ENCODE peak calls at places on chromosomes 11 and 22, in four cellular contexts. One of them, this sample, is unnamed.

GRCh38 chr11:28140689-28141455 is 32.7 kb downstream of the METTL15 start:
- DNase-seq in NCI-H510A treated with DMSO at 0.1 percent for 48 hours: no peak
- DNase-seq in right cardiac atrium: no peak
- DNase-seq in neural progenitor cell: no peak
- DNase-seq in this sample: no peak

GRCh38 chr11:70247710-70248072 is 22.8 kb upstream of the PPFIA1 start:
- DNase-seq in right cardiac atrium: no peak
- DNase-seq in NCI-H510A treated with DMSO at 0.1 percent for 48 hours: no peak
- DNase-seq in neural progenitor cell: no peak
- DNase-seq in this sample: no peak

GRCh38 chr11:102882389-102883024 is 7.7 kb upstream of the MMP12 start:
- DNase-seq in right cardiac atrium: no peak
- DNase-seq in neural progenitor cell: no peak
- DNase-seq in NCI-H510A treated with DMSO at 0.1 percent for 48 hours: no peak
- DNase-seq in this sample: no peak

GRCh38 chr11:31826530-31827438 is 15.7 kb upstream of the PAX6 start:
- DNase-seq in right cardiac atrium: no peak
- DNase-seq in neural progenitor cell: peak; percentile 71
- DNase-seq in NCI-H510A treated with DMSO at 0.1 percent for 48 hours: no peak
- DNase-seq in this sample: no peak

GRCh38 chr11:76621866-76622265 is 48.7 kb downstream of the LRRC32 start:
- DNase-seq in NCI-H510A treated with DMSO at 0.1 percent for 48 hours: no peak
- DNase-seq in right cardiac atrium: peak; percentile 34
- DNase-seq in neural progenitor cell: no peak
- DNase-seq in this sample: no peak

GRCh38 chr11:112364962-112365481 is 104.4 kb upstream of the PLET1 start:
- DNase-seq in right cardiac atrium: no peak
- DNase-seq in neural progenitor cell: no peak
- DNase-seq in NCI-H510A treated with DMSO at 0.1 percent for 48 hours: no peak
- DNase-seq in this sample: no peak

GRCh38 chr11:12906501-12906900 is 102.6 kb upstream of the RASSF10 start:
- DNase-seq in NCI-H510A treated with DMSO at 0.1 percent for 48 hours: no peak
- DNase-seq in right cardiac atrium: no peak
- DNase-seq in neural progenitor cell: no peak
- DNase-seq in this sample: no peak

GRCh38 chr11:97722065-97722464 is 1298.7 kb upstream of the CNTN5 start:
- DNase-seq in NCI-H510A treated with DMSO at 0.1 percent for 48 hours: no peak
- DNase-seq in neural progenitor cell: no peak
- DNase-seq in right cardiac atrium: no peak
- DNase-seq in this sample: no peak

GRCh38 chr11:47184711-47185304 is 1.4 kb downstream of the PACSIN3 start:
- DNase-seq in right cardiac atrium: no peak
- DNase-seq in neural progenitor cell: peak; percentile 29
- DNase-seq in NCI-H510A treated with DMSO at 0.1 percent for 48 hours: no peak
- DNase-seq in this sample: peak; percentile 18

GRCh38 chr11:30914143-30914762 is 328.1 kb upstream of the MPPED2 start:
- DNase-seq in NCI-H510A treated with DMSO at 0.1 percent for 48 hours: no peak
- DNase-seq in right cardiac atrium: peak; percentile 87
- DNase-seq in neural progenitor cell: peak; percentile 88
- DNase-seq in this sample: peak; percentile 72

GRCh38 chr22:38114484-38115398 is 4.3 kb upstream of the BAIAP2L2 start:
- DNase-seq in neural progenitor cell: peak; percentile 89
- DNase-seq in right cardiac atrium: peak; percentile 95
- DNase-seq in NCI-H510A treated with DMSO at 0.1 percent for 48 hours: peak; percentile 54
- DNase-seq in this sample: peak; percentile 96

GRCh38 chr11:57787920-57788716 is 26.5 kb downstream of the CTNND1 start:
- DNase-seq in NCI-H510A treated with DMSO at 0.1 percent for 48 hours: no peak
- DNase-seq in neural progenitor cell: peak; percentile 36
- DNase-seq in right cardiac atrium: peak; percentile 62
- DNase-seq in this sample: peak; percentile 72

GRCh38 chr11:34626393-34626792 is 5.5 kb downstream of the EHF start:
- DNase-seq in NCI-H510A treated with DMSO at 0.1 percent for 48 hours: no peak
- DNase-seq in right cardiac atrium: no peak
- DNase-seq in neural progenitor cell: no peak
- DNase-seq in this sample: no peak

GRCh38 chr11:111086058-111086457 is 159.5 kb upstream of the POU2AF2 start:
- DNase-seq in NCI-H510A treated with DMSO at 0.1 percent for 48 hours: peak; percentile 69
- DNase-seq in right cardiac atrium: no peak
- DNase-seq in neural progenitor cell: peak; percentile 49
- DNase-seq in this sample: peak; percentile 14

GRCh38 chr22:49733631-49734030 is 94.0 kb downstream of the BRD1 start:
- DNase-seq in NCI-H510A treated with DMSO at 0.1 percent for 48 hours: no peak
- DNase-seq in neural progenitor cell: no peak
- DNase-seq in right cardiac atrium: no peak
- DNase-seq in this sample: no peak

GRCh38 chr11:119432484-119433368 is 9.8 kb upstream of the THY1 start:
- DNase-seq in NCI-H510A treated with DMSO at 0.1 percent for 48 hours: no peak
- DNase-seq in neural progenitor cell: peak; percentile 21
- DNase-seq in right cardiac atrium: no peak
- DNase-seq in this sample: no peak

GRCh38 chr11:76279651-76280050 is 73.3 kb upstream of the WNT11 start:
- DNase-seq in right cardiac atrium: no peak
- DNase-seq in NCI-H510A treated with DMSO at 0.1 percent for 48 hours: peak; percentile 54
- DNase-seq in neural progenitor cell: no peak
- DNase-seq in this sample: peak; percentile 33

GRCh38 chr11:47950396-47950795 is 30.0 kb upstream of the PTPRJ start:
- DNase-seq in NCI-H510A treated with DMSO at 0.1 percent for 48 hours: no peak
- DNase-seq in right cardiac atrium: no peak
- DNase-seq in neural progenitor cell: no peak
- DNase-seq in this sample: no peak

This sample was measured in iPS-NIHi11.